ENCODE peak calls at places on chromosomes 5 and 9, in five cellular contexts. K is epithelial cell of esophagus; G is activated naive CD4-positive, alpha-beta T cell treated with anti-CD3 and anti-CD28 coated beads, Interleukin-2, amount 10 ng/mL, durations not matched to agents 7 days and 5 days; W is upper lobe of right lung; E is stimulated activated CD8-positive, alpha-beta memory T cell treated with anti-CD3 and anti-CD28 coated beads, Interleukin-15, amount 100 ng/mL, for 1 hour. A is an unnamed sample.

GRCh38 chr5:50749181-50749580 is 82.7 kb downstream of the PARP8 start:
- DNase-seq in K (no peak), W (no peak), G (no peak), E (no peak), A (no peak)

GRCh38 chr9:13284011-13284410 is 4.5 kb upstream of the MPDZ start:
- DNase-seq in E (no peak), W (no peak), G (no peak), K (no peak), A (no peak)

GRCh38 chr9:118331622-118332045 is 627.4 kb downstream of the TLR4 start:
- DNase-seq in W (no peak), E (no peak), K (peak), G (no peak), A (no peak)

GRCh38 chr5:14834584-14835540 is 36.7 kb downstream of the ANKH start:
- DNase-seq in W (no peak), E (no peak), G (no peak), K (no peak), A (no peak)

GRCh38 chr5:137234973-137235943 is 263.9 kb downstream of the SPOCK1 start:
- DNase-seq in E (no peak), K (peak), W (no peak), G (no peak), A (no peak)

GRCh38 chr5:142872795-142873194 is 102.6 kb downstream of the ARHGAP26 start:
- DNase-seq in E (no peak), K (peak), G (no peak), W (no peak), A (no peak)

GRCh38 chr9:114484854-114485443 is 20.3 kb downstream of the WHRN start:
- DNase-seq in W (no peak), G (peak), E (no peak), K (peak), A (no peak)

GRCh38 chr9:84314306-84314705 is 26.3 kb downstream of the SLC28A3 start:
- DNase-seq in W (no peak), G (no peak), K (no peak), E (no peak), A (no peak)

GRCh38 chr9:89837152-89837551 is 232.3 kb downstream of the GADD45G start:
- DNase-seq in W (no peak), E (no peak), G (no peak), K (no peak), A (no peak)

GRCh38 chr9:121720311-121720991 is 69.0 kb downstream of the DAB2IP start:
- DNase-seq in W (no peak), E (no peak), G (no peak), K (peak), A (no peak)

GRCh38 chr9:113808391-113809191 is 67.5 kb upstream of the ZNF618 start:
- DNase-seq in K (peak), W (no peak), G (no peak), E (no peak), A (no peak)

GRCh38 chr9:133854785-133855184 is 116.6 kb upstream of the SARDH start:
- DNase-seq in G (no peak), W (no peak), E (no peak), K (no peak), A (no peak)

GRCh38 chr9:71608825-71609452 is 159.4 kb downstream of the CEMIP2 start:
- DNase-seq in W (no peak), E (no peak), K (no peak), G (no peak), A (no peak)

A was measured in chondrocyte.